ENCODE peak calls at places on chromosomes 16 and 17, in eight cellular contexts. K is A549, E is GM06990, C is AG10803, H is transverse colon, I is RWPE1, Q is progenitor cell of endocrine pancreas, A is brain microvascular endothelial cell. W is an unnamed sample.

GRCh38 chr16:13101828-13102227 is 200.4 kb downstream of the SHISA9 start:
- DNase-seq in E (no peak), A (no peak), I (no peak), K (no peak), C (no peak), H (no peak), Q (no peak), W (no peak)

GRCh38 chr16:85897384-85897783 is 1.6 kb upstream of the IRF8 start:
- DNase-seq in K (no peak), I (no peak), Q (no peak), A (no peak), E (no peak), C (no peak), H (no peak), W (no peak)

GRCh38 chr17:76834889-76835288 is 33.3 kb upstream of the MGAT5B start:
- DNase-seq in E (no peak), C (no peak), I (no peak), K (no peak), A (no peak), Q (no peak), H (no peak), W (no peak)

GRCh38 chr17:79557724-79558572 is 52.9 kb downstream of the RBFOX3 start:
- DNase-seq in C (no peak), A (no peak), K (no peak), H (no peak), I (no peak), Q (no peak), E (no peak), W (no peak)

GRCh38 chr16:23836078-23836403 is 258 bp downstream of the PRKCB start:
- DNase-seq in A (no peak), Q (no peak), E (no peak), H (no peak), K (no peak), I (no peak), C (no peak), W (no peak)

GRCh38 chr16:5709889-5710288 is 612.3 kb upstream of the EEF2KMT start:
- DNase-seq in K (no peak), Q (peak; percentile 59), E (no peak), C (no peak), H (no peak), A (no peak), I (no peak), W (no peak)

GRCh38 chr17:2034157-2034556 is 4.2 kb downstream of the DPH1 start:
- DNase-seq in A (no peak), I (no peak), C (peak; percentile 79), K (no peak), E (no peak), H (no peak), Q (no peak), W (no peak)

GRCh38 chr16:31678649-31679325 is 151.1 kb downstream of the AHSP start:
- DNase-seq in I (no peak), Q (no peak), H (no peak), K (no peak), C (no peak), A (no peak), E (no peak), W (no peak)

GRCh38 chr16:81697321-81697885 is 81.7 kb upstream of the PLCG2 start:
- DNase-seq in A (peak; percentile 51), C (peak; percentile 58), K (peak; percentile 76), H (peak; percentile 68), I (peak; percentile 39), E (no peak), Q (peak; percentile 20), W (peak; percentile 68)

GRCh38 chr16:65515193-65515592 is 393.3 kb upstream of the CDH11 start:
- DNase-seq in A (no peak), C (no peak), Q (no peak), H (no peak), K (no peak), I (no peak), E (no peak), W (no peak)

GRCh38 chr16:3879258-3879886 is 1.1 kb downstream of the CREBBP start:
- DNase-seq in E (peak; percentile 51), K (no peak), H (peak; percentile 25), A (no peak), Q (no peak), C (no peak), I (no peak), W (peak; percentile 71)

GRCh38 chr16:84810518-84811273 is 9.1 kb upstream of the CRISPLD2 start:
- DNase-seq in K (no peak), H (peak; percentile 25), Q (no peak), I (no peak), C (peak; percentile 85), A (no peak), E (peak; percentile 28), W (no peak)

GRCh38 chr16:1430759-1431496 is at the start of gene PERCC1:
- DNase-seq in E (no peak), H (no peak), I (no peak), K (no peak), Q (peak; percentile 73), A (no peak), C (no peak), W (no peak)
- TF ChIP-seq CTCF in E (no peak), H (no peak), I (no peak), K (no peak), Q (peak; percentile 55), A (no peak), C (no peak), W (peak; percentile 13)

GRCh38 chr17:40399185-40399584 is 18.5 kb downstream of the TOP2A start:
- DNase-seq in I (peak; percentile 23), H (no peak), Q (no peak), E (no peak), C (peak; percentile 70), K (peak; percentile 78), A (peak; percentile 12), W (no peak)
- TF ChIP-seq CTCF in I (peak; percentile 68), H (peak; percentile 68), Q (peak; percentile 64), E (peak; percentile 39), C (peak; percentile 69), K (peak; percentile 85), A (peak; percentile 43), W (peak; percentile 71)

DNA sequence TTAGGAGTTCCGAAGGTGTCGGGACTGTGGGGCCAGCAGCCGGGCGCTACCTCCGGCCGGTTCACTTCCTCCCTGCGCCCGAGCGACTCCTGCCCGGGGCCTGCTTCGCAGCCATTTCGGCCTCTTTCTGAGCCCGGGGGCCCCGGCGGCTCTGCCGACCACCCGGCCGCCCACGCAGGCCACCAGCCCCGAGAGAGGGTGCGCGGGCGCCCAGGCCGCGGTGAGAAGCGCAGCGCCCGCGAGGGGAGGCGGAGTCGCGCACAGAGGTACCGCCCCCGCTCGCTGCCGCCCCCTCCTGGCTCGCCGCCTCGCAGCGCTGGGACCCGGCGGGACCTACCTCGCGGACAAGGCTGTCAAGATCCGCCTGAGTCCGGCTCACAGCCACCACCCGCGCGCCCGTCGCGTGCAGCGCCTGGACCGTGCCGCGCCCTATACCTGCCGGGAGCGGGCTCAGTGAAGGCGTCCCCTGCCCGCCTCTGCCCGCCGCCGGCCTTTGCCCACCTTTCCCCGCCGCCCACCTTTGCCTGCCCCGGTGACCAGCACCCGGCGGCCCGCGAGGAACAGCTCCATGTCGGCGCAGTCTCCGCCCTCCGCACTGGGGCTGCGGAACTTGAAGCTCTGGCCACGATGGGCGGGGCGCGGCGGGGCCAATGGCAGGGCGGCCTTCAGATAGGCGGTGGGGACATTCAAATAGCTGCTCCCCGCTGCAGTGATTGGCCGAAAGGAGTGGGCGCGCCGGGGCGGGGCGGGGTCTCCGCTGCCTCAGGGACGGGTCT is at the start of gene DCXR:
- DNase-seq in K (peak; percentile 99), I (peak; percentile 95), H (peak; percentile 98), C (peak; percentile 93), Q (peak; percentile 93), E (peak; percentile 98), A (peak; percentile 94), W (peak; percentile 98)
- TF ChIP-seq CTCF in K (peak; percentile 89), I (peak; percentile 96), H (peak; percentile 59), C (peak; percentile 54), Q (peak; percentile 87), E (peak; percentile 58), A (peak; percentile 62), W (peak; percentile 84)

GRCh38 chr16:70254095-70254964 is 2.6 kb upstream of the EXOSC6 start:
- DNase-seq in K (no peak), C (no peak), A (peak; percentile 56), E (no peak), Q (no peak), I (no peak), H (no peak), W (peak; percentile 38)
- TF ChIP-seq CTCF in K (no peak), C (no peak), A (no peak), E (no peak), Q (no peak), I (peak; percentile 3), H (no peak), W (no peak)

DNA sequence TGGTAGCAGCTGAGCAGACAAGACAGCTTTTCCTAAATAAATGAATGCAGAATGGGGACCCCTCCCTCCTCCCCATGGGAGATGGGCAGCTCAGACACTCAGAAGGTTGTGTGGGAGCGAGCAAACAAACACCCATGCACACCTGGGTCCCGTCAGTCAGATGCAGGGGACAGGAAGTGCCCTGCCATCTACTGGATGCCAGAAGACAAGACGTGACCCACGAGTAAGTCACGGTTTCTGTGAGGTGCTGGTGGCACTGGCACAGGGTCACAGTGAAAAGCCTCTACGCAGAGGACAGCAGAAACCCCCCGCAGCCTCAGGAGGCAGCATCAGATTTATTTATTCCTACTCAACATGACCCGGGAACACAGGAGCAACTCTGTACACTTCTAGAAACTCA is 8.4 kb downstream of the HBQ1 start:
- DNase-seq in I (no peak), C (no peak), A (no peak), K (no peak), E (no peak), H (no peak), Q (no peak), W (no peak)
- TF ChIP-seq CTCF in I (no peak), C (no peak), A (no peak), K (peak; percentile 35), E (peak; percentile 26), H (no peak), Q (peak; percentile 23), W (no peak)

GRCh38 chr17:61732169-61732568 is 131.2 kb downstream of the BRIP1 start:
- DNase-seq in C (no peak), Q (no peak), K (no peak), I (no peak), A (no peak), E (no peak), H (no peak), W (no peak)
- TF ChIP-seq CTCF in C (no peak), Q (no peak), K (no peak), I (no peak), A (no peak), E (no peak), H (no peak), W (no peak)

DNA sequence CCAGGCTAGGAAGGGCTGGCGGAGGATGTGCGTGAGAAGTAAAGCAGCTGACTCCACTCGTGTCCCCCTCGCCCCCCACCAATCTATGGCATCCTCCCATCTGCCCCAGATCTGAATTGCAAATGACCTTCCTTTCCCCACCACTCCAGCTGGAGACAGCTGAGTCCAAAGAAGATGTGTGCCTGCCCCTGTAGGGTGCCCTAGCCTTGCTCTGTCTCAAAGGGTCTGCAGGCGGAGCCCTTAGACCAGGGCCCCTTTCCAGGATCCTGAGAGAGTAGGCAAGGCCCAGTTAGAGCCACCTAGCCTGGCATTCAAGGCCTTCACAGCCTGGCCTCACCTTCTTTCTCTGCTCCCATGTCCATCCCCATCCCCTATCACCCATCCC is 66.7 kb upstream of the LHX1 start:
- DNase-seq in H (no peak), K (no peak), Q (no peak), E (no peak), I (no peak), A (no peak), C (no peak), W (no peak)
- TF ChIP-seq CTCF in H (no peak), K (no peak), Q (no peak), E (no peak), I (no peak), A (no peak), C (no peak), W (no peak)

GRCh38 chr16:50665128-50665878 is 15.8 kb downstream of the SNX20 start:
- DNase-seq in C (peak; percentile 60), A (peak; percentile 66), H (peak; percentile 82), E (peak; percentile 74), K (peak; percentile 56), I (peak; percentile 80), Q (peak; percentile 86), W (peak; percentile 85)
- TF ChIP-seq CTCF in C (peak; percentile 83), A (peak; percentile 85), H (peak; percentile 89), E (peak; percentile 77), K (peak; percentile 88), I (peak; percentile 88), Q (peak; percentile 89), W (peak; percentile 88)

W was measured in right lobe of liver.